ENCODE peak calls at places on chromosomes 2 and 18, in four cellular contexts. Q is cardiac fibroblast, Z is NB4, U is heart left ventricle. S is an unnamed sample.

GRCh38 chr2:100731535-100731981 is 88.4 kb upstream of the NPAS2 start:
- DNase-seq in Q (peak), Z (no peak), U (no peak), S (no peak)

GRCh38 chr2:209933499-209934458 is 68.7 kb upstream of the RPE start:
- DNase-seq in Q (peak), Z (no peak), U (no peak), S (no peak)

GRCh38 chr2:175030380-175031271 is 25.4 kb upstream of the CHN1 start:
- DNase-seq in Q (peak), Z (peak), U (peak), S (peak)

GRCh38 chr2:101858246-101858645 is 133.5 kb upstream of the IL1R2 start:
- DNase-seq in Q (no peak), Z (no peak), U (no peak), S (no peak)

GRCh38 chr18:14970027-14970426 is 222.1 kb downstream of the ANKRD30B start:
- DNase-seq in Q (no peak), Z (no peak), U (no peak), S (no peak)

GRCh38 chr18:32803571-32803970 is 30.7 kb upstream of the KLHL14 start:
- DNase-seq in Q (no peak), Z (no peak), U (no peak), S (no peak)

GRCh38 chr2:215843579-215843978 is 169.8 kb downstream of the MREG start:
- DNase-seq in Q (peak), Z (no peak), U (no peak), S (no peak)

GRCh38 chr2:159234868-159235267 is 51.6 kb downstream of the WDSUB1 start:
- DNase-seq in Q (no peak), Z (no peak), U (no peak), S (no peak)

GRCh38 chr2:186348200-186348599 is 137.9 kb upstream of the ZC3H15 start:
- DNase-seq in Q (peak), Z (no peak), U (no peak), S (no peak)

GRCh38 chr18:54798186-54798585 is 30.1 kb upstream of the RAB27B start:
- DNase-seq in Q (no peak), Z (no peak), U (no peak), S (no peak)

GRCh38 chr2:96622544-96622943 is 15.6 kb downstream of the KANSL3 start:
- DNase-seq in Q (no peak), Z (no peak), U (no peak), S (no peak)

GRCh38 chr18:48441405-48441881 is 32.3 kb upstream of the ZBTB7C start:
- DNase-seq in Q (peak), Z (no peak), U (peak), S (no peak)

GRCh38 chr2:133362061-133362476 is 206.2 kb downstream of the NCKAP5 start:
- DNase-seq in Q (peak), Z (peak), U (no peak), S (no peak)

GRCh38 chr2:43391159-43391876 is 164.9 kb upstream of the ZFP36L2 start:
- DNase-seq in Q (no peak), Z (no peak), U (no peak), S (no peak)

GRCh38 chr2:28224648-28225471 is 167.8 kb upstream of the FOSL2 start:
- DNase-seq in Q (peak), Z (no peak), U (no peak), S (peak)

GRCh38 chr2:156864230-156864629 is 393.3 kb upstream of the GALNT5 start:
- DNase-seq in Q (no peak), Z (no peak), U (no peak), S (no peak)

GRCh38 chr2:27807476-27807875 is 36.0 kb downstream of the MRPL33 start:
- DNase-seq in Q (peak), Z (peak), U (no peak), S (peak)

GRCh38 chr2:160913323-160913722 is 246.9 kb upstream of the TANK start:
- DNase-seq in Q (no peak), Z (no peak), U (no peak), S (peak)

GRCh38 chr2:101400516-101401315 is 13.4 kb upstream of the CREG2 start:
- DNase-seq in Q (no peak), Z (no peak), U (no peak), S (no peak)

GRCh38 chr18:12233378-12233777 is 20.8 kb upstream of the CIDEA start:
- DNase-seq in Q (no peak), Z (no peak), U (no peak), S (no peak)

GRCh38 chr2:86518498-86518897 is 44.7 kb downstream of the CHMP3 start:
- DNase-seq in Q (peak), Z (peak), U (no peak), S (no peak)

GRCh38 chr2:114714316-114714715 is 271.9 kb downstream of the DPP10 start:
- DNase-seq in Q (no peak), Z (no peak), U (no peak), S (no peak)

GRCh38 chr2:26299488-26300092 is 46.4 kb upstream of the SELENOI start:
- DNase-seq in Q (peak), Z (peak), U (no peak), S (peak)

GRCh38 chr2:215931256-215931903 is 82.0 kb downstream of the MREG start:
- DNase-seq in Q (peak), Z (peak), U (peak), S (peak)

GRCh38 chr2:240131941-240132650 is 4.0 kb downstream of the COPS9 start:
- DNase-seq in Q (no peak), Z (no peak), U (no peak), S (no peak)

GRCh38 chr2:215970425-215970824 is 42.9 kb downstream of the MREG start:
- DNase-seq in Q (no peak), Z (no peak), U (no peak), S (no peak)

GRCh38 chr18:59233017-59233410 is 13.1 kb downstream of the GRP start:
- DNase-seq in Q (no peak), Z (no peak), U (no peak), S (no peak)

GRCh38 chr2:73112026-73112912 is 479 bp downstream of the RAB11FIP5 start:
- DNase-seq in Q (peak), Z (peak), U (peak), S (no peak)

GRCh38 chr2:48144777-48145176 is 238.5 kb upstream of the FBXO11 start:
- DNase-seq in Q (peak), Z (peak), U (no peak), S (no peak)

DNA sequence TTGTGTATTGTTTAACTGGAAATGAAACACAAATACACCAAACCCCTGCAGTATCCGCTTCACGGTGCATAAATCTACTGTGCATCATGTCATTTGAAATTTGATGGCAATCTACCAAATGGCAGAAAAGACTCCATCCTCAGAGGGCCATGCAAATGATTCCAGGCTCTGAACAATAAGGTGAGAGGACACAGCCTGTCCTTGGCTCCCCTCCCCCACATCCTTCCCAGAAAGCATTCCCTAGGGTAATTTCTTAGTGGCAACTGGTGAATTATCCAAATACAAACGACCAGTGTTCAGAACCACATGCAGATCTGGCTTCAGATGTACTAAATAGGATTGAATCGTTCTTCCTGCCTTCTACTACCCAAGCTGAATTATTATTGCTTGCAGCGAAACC is 80.6 kb downstream of the ADCYAP1 start:
- DNase-seq in Q (no peak), Z (no peak), U (peak), S (no peak)
- H3K4me3 ChIP-seq in Q (no peak), Z (no peak), U (no peak), S (no peak)

GRCh38 chr2:104859310-104860130 is 5.6 kb downstream of the POU3F3 start:
- DNase-seq in Q (no peak), Z (no peak), U (no peak), S (no peak)

GRCh38 chr2:104857262-104858221 is 3.6 kb downstream of the POU3F3 start:
- DNase-seq in Q (no peak), Z (no peak), U (no peak), S (no peak)

GRCh38 chr2:104860141-104860790 is 6.4 kb downstream of the POU3F3 start:
- DNase-seq in Q (no peak), Z (no peak), U (no peak), S (no peak)

GRCh38 chr2:104856973-104857261 is 3.0 kb downstream of the POU3F3 start:
- DNase-seq in Q (peak), Z (no peak), U (no peak), S (no peak)

DNA sequence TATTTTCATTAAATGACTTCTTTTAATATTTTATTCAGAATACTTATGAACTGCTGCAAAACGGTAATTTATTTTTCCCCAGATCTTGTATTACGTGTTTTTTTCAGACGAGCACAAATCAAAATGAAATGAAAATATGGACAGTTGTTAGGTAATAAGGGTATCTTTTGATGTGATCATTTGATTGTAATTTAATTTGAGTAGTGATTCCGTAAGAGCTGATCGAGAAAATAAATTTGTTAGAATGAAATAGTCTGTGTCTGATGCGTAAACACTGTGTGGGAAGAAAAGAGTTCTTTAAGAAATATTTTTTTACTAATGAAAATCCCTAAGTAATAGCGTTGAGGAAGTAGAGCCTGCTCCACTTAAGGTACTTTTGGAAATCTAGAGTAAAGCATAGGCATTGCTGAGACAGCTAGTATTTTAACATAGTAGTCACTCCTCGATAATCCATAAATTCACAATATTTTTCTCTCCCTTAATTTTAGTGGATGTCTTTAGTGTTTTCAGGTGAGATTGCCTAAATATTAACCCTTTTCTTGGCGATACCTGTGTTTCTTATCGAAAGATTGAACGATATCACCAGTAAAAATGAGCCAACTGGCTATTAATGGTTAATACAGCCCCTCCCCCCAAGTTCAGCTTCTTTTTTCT is 4.5 kb downstream of the POU3F3 start:
- DNase-seq in Q (no peak), Z (no peak), U (no peak), S (no peak)
- H3K4me3 ChIP-seq in Q (no peak), Z (no peak), U (no peak), S (no peak)

GRCh38 chr2:149849133-149849532 is 261.6 kb upstream of the MMADHC start:
- DNase-seq in Q (no peak), Z (no peak), U (no peak), S (no peak)
- H3K4me3 ChIP-seq in Q (no peak), Z (no peak), U (no peak), S (no peak)

DNA sequence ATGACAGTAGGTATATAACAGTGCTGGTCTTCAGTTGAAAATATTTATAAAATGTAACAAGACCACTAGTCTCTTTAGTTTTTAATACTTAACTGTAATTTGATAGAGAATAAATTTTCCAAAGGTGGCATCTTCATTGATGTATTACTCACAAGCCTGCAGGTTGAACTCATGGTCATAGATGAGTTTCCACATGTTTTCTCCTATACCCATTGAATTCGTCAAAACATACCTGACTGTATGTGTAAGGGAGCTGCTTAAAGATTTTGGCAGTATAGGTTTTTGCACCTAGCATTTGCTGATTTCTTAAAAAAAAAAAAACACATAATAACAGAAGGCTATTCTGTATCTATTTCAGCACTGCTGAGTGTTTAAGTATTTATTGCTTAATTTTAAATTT is 112.9 kb downstream of the FMNL2 start:
- DNase-seq in Q (no peak), Z (no peak), U (no peak), S (no peak)
- H3K4me3 ChIP-seq in Q (no peak), Z (no peak), U (no peak), S (no peak)

GRCh38 chr2:241563981-241564595 is 5.5 kb downstream of the BOK start:
- DNase-seq in Q (no peak), Z (no peak), U (no peak), S (no peak)

GRCh38 chr2:241561811-241562210 is 3.3 kb downstream of the BOK start:
- DNase-seq in Q (peak), Z (peak), U (peak), S (no peak)

GRCh38 chr2:241563571-241563980 is 5.0 kb downstream of the BOK start:
- DNase-seq in Q (no peak), Z (no peak), U (no peak), S (no peak)

GRCh38 chr2:241562269-241562891 is 3.8 kb downstream of the BOK start:
- DNase-seq in Q (no peak), Z (no peak), U (peak), S (no peak)

DNA sequence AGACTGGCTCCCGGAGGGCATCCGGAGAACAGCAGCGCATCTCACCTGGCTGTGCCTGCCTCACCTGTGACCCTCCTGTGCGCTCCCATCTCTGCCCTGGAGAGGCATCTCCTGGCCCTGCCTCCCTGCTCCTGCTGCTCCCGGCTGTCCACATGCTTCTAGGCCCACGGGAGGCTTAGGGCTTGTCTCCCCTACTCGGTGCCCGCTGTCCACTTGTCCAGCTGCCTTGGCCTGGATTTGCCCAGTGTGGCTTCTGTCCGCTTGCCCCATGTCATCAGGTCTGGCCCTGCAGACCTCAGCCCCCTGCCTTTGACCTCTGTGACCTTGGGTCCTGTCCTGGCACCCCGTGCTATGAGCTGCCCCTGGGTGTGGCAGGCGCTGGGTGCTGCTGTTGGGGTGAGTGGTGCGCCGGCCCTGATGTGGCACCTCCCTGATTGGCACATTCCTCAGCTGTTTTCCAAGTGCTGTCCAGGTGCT is 4.5 kb downstream of the BOK start:
- DNase-seq in Q (no peak), Z (no peak), U (no peak), S (no peak)
- H3K4me3 ChIP-seq in Q (no peak), Z (no peak), U (no peak), S (no peak)

DNA sequence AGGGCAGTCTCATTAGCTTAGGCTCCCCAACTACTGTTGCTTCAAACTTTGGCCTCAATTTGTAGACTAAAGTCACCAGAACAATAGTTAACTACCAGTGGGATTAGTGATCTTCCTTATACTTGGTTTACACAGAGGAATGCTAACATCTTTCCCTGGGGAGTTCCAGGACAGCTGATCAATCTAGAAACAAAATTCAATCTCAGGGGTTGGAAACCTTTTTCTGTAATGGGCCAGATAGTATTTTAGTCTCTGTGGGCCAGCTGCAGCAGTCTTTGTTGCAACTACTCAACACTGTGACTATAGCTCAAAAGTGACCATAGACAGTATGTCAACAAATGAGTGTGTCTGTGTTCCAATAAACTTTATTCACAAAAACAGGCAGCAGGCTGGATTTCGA is 85.7 kb downstream of the METTL8 start:
- DNase-seq in Q (no peak), Z (no peak), U (no peak), S (no peak)
- H3K4me3 ChIP-seq in Q (no peak), Z (no peak), U (no peak), S (no peak)

DNA sequence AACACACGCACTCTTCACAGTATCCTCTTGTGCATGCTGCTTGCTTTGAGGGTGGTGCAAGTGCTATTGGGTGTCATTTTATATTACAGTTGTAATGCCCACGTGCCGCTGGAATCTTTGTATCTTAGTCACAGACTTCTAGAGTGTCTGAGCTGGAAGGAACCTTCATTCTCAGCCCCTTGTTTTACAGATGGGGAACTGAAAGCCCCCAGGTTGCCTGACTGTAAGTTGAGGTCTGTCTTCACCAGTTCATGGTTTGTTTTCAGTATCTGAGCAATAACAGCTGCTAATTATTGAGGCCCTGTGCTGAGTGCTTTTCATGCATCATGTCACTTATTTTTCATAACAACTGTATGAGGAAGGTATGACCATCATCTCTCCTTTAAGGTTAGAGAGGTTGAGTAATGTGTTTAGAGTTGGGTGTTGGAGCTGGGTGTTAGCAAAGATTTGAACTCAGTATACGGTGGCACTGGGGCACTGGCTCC is 77.0 kb downstream of the PRKCE start:
- DNase-seq in Q (no peak), Z (no peak), U (no peak), S (no peak)
- H3K4me3 ChIP-seq in Q (no peak), Z (no peak), U (no peak), S (no peak)